ENCODE peak calls at places on chromosomes 4 and X, in seven cellular contexts. One of them, this sample, is unnamed.

GRCh38 chrX:15404712-15405111 is 20.5 kb upstream of the VEGFD start:
- DNase-seq in naive thymus-derived CD8-positive, alpha-beta T cell: no peak
- DNase-seq in retina: no peak
- DNase-seq in HT1080: no peak
- DNase-seq in activated T-helper 1 cell treated with anti-CD3 and anti-CD28 coated beads, Interleukin-2, amount 50 U/mL, for 16 hours: no peak
- DNase-seq in SK-N-DZ: no peak
- DNase-seq in nephron progenitor cell: no peak
- DNase-seq in this sample: no peak

GRCh38 chr4:81565137-81565870 is 93.6 kb upstream of the RASGEF1B start:
- DNase-seq in activated T-helper 1 cell treated with anti-CD3 and anti-CD28 coated beads, Interleukin-2, amount 50 U/mL, for 16 hours: no peak
- DNase-seq in naive thymus-derived CD8-positive, alpha-beta T cell: no peak
- DNase-seq in nephron progenitor cell: peak
- DNase-seq in SK-N-DZ: no peak
- DNase-seq in retina: peak
- DNase-seq in HT1080: no peak
- DNase-seq in this sample: no peak

GRCh38 chr4:164997324-164997723 is 19.9 kb upstream of the TRIM61 start:
- DNase-seq in naive thymus-derived CD8-positive, alpha-beta T cell: no peak
- DNase-seq in SK-N-DZ: no peak
- DNase-seq in HT1080: peak
- DNase-seq in retina: no peak
- DNase-seq in nephron progenitor cell: no peak
- DNase-seq in activated T-helper 1 cell treated with anti-CD3 and anti-CD28 coated beads, Interleukin-2, amount 50 U/mL, for 16 hours: no peak
- DNase-seq in this sample: no peak

GRCh38 chrX:56029188-56029587 is 203.0 kb upstream of the KLF8 start:
- DNase-seq in activated T-helper 1 cell treated with anti-CD3 and anti-CD28 coated beads, Interleukin-2, amount 50 U/mL, for 16 hours: no peak
- DNase-seq in HT1080: no peak
- DNase-seq in naive thymus-derived CD8-positive, alpha-beta T cell: no peak
- DNase-seq in retina: no peak
- DNase-seq in nephron progenitor cell: no peak
- DNase-seq in SK-N-DZ: no peak
- DNase-seq in this sample: no peak

GRCh38 chr4:148632476-148632875 is 190.3 kb upstream of the NR3C2 start:
- DNase-seq in SK-N-DZ: no peak
- DNase-seq in nephron progenitor cell: no peak
- DNase-seq in activated T-helper 1 cell treated with anti-CD3 and anti-CD28 coated beads, Interleukin-2, amount 50 U/mL, for 16 hours: no peak
- DNase-seq in HT1080: peak
- DNase-seq in naive thymus-derived CD8-positive, alpha-beta T cell: no peak
- DNase-seq in retina: no peak
- DNase-seq in this sample: no peak

GRCh38 chrX:7389576-7389975 is 241.6 kb upstream of the PUDP start:
- DNase-seq in activated T-helper 1 cell treated with anti-CD3 and anti-CD28 coated beads, Interleukin-2, amount 50 U/mL, for 16 hours: no peak
- DNase-seq in retina: no peak
- DNase-seq in naive thymus-derived CD8-positive, alpha-beta T cell: no peak
- DNase-seq in HT1080: no peak
- DNase-seq in SK-N-DZ: no peak
- DNase-seq in nephron progenitor cell: no peak
- DNase-seq in this sample: no peak

GRCh38 chr4:5865896-5866599 is 26.8 kb downstream of the CRMP1 start:
- DNase-seq in SK-N-DZ: no peak
- DNase-seq in activated T-helper 1 cell treated with anti-CD3 and anti-CD28 coated beads, Interleukin-2, amount 50 U/mL, for 16 hours: no peak
- DNase-seq in naive thymus-derived CD8-positive, alpha-beta T cell: no peak
- DNase-seq in nephron progenitor cell: no peak
- DNase-seq in HT1080: peak
- DNase-seq in retina: no peak
- DNase-seq in this sample: no peak

GRCh38 chr4:145012841-145013240 is 85.2 kb downstream of the ANAPC10 start:
- DNase-seq in naive thymus-derived CD8-positive, alpha-beta T cell: no peak
- DNase-seq in HT1080: peak
- DNase-seq in activated T-helper 1 cell treated with anti-CD3 and anti-CD28 coated beads, Interleukin-2, amount 50 U/mL, for 16 hours: no peak
- DNase-seq in nephron progenitor cell: no peak
- DNase-seq in retina: no peak
- DNase-seq in SK-N-DZ: no peak
- DNase-seq in this sample: no peak

GRCh38 chr4:129899849-129900248 is 803.9 kb downstream of the C4orf33 start:
- DNase-seq in activated T-helper 1 cell treated with anti-CD3 and anti-CD28 coated beads, Interleukin-2, amount 50 U/mL, for 16 hours: no peak
- DNase-seq in retina: no peak
- DNase-seq in SK-N-DZ: no peak
- DNase-seq in nephron progenitor cell: no peak
- DNase-seq in naive thymus-derived CD8-positive, alpha-beta T cell: no peak
- DNase-seq in HT1080: no peak
- DNase-seq in this sample: no peak

GRCh38 chr4:79576480-79576803 is 168.4 kb upstream of the GK2 start:
- DNase-seq in nephron progenitor cell: peak
- DNase-seq in HT1080: peak
- DNase-seq in activated T-helper 1 cell treated with anti-CD3 and anti-CD28 coated beads, Interleukin-2, amount 50 U/mL, for 16 hours: no peak
- DNase-seq in SK-N-DZ: peak
- DNase-seq in naive thymus-derived CD8-positive, alpha-beta T cell: no peak
- DNase-seq in retina: no peak
- DNase-seq in this sample: no peak

GRCh38 chr4:168694669-168695068 is 197.8 kb downstream of the PALLD start:
- DNase-seq in HT1080: no peak
- DNase-seq in activated T-helper 1 cell treated with anti-CD3 and anti-CD28 coated beads, Interleukin-2, amount 50 U/mL, for 16 hours: no peak
- DNase-seq in naive thymus-derived CD8-positive, alpha-beta T cell: no peak
- DNase-seq in retina: no peak
- DNase-seq in SK-N-DZ: no peak
- DNase-seq in nephron progenitor cell: no peak
- DNase-seq in this sample: no peak

GRCh38 chr4:3430524-3430923 is 11.2 kb upstream of the HGFAC start:
- DNase-seq in retina: no peak
- DNase-seq in activated T-helper 1 cell treated with anti-CD3 and anti-CD28 coated beads, Interleukin-2, amount 50 U/mL, for 16 hours: no peak
- DNase-seq in nephron progenitor cell: no peak
- DNase-seq in naive thymus-derived CD8-positive, alpha-beta T cell: no peak
- DNase-seq in SK-N-DZ: no peak
- DNase-seq in HT1080: no peak
- DNase-seq in this sample: no peak

GRCh38 chr4:16237715-16238114 is 11.4 kb upstream of the TAPT1 start:
- DNase-seq in HT1080: no peak
- DNase-seq in activated T-helper 1 cell treated with anti-CD3 and anti-CD28 coated beads, Interleukin-2, amount 50 U/mL, for 16 hours: no peak
- DNase-seq in nephron progenitor cell: no peak
- DNase-seq in retina: no peak
- DNase-seq in naive thymus-derived CD8-positive, alpha-beta T cell: no peak
- DNase-seq in SK-N-DZ: no peak
- DNase-seq in this sample: no peak

GRCh38 chr4:153488719-153489384 is 22.7 kb downstream of the TMEM131L start:
- DNase-seq in SK-N-DZ: no peak
- DNase-seq in activated T-helper 1 cell treated with anti-CD3 and anti-CD28 coated beads, Interleukin-2, amount 50 U/mL, for 16 hours: no peak
- DNase-seq in retina: no peak
- DNase-seq in HT1080: no peak
- DNase-seq in naive thymus-derived CD8-positive, alpha-beta T cell: no peak
- DNase-seq in nephron progenitor cell: peak
- DNase-seq in this sample: no peak

GRCh38 chr4:146051724-146052396 is 113.2 kb upstream of the ZNF827 start:
- DNase-seq in SK-N-DZ: no peak
- DNase-seq in activated T-helper 1 cell treated with anti-CD3 and anti-CD28 coated beads, Interleukin-2, amount 50 U/mL, for 16 hours: no peak
- DNase-seq in retina: no peak
- DNase-seq in HT1080: peak
- DNase-seq in naive thymus-derived CD8-positive, alpha-beta T cell: no peak
- DNase-seq in nephron progenitor cell: no peak
- DNase-seq in this sample: no peak

GRCh38 chr4:110163327-110164070 is 34.9 kb downstream of the ELOVL6 start:
- DNase-seq in nephron progenitor cell: no peak
- DNase-seq in naive thymus-derived CD8-positive, alpha-beta T cell: no peak
- DNase-seq in activated T-helper 1 cell treated with anti-CD3 and anti-CD28 coated beads, Interleukin-2, amount 50 U/mL, for 16 hours: no peak
- DNase-seq in retina: no peak
- DNase-seq in HT1080: peak
- DNase-seq in SK-N-DZ: no peak
- DNase-seq in this sample: no peak

GRCh38 chrX:119880552-119881437 is 9.2 kb downstream of the NDUFA1 start:
- DNase-seq in naive thymus-derived CD8-positive, alpha-beta T cell: peak
- DNase-seq in SK-N-DZ: peak
- DNase-seq in activated T-helper 1 cell treated with anti-CD3 and anti-CD28 coated beads, Interleukin-2, amount 50 U/mL, for 16 hours: no peak
- DNase-seq in HT1080: peak
- DNase-seq in nephron progenitor cell: peak
- DNase-seq in retina: peak
- DNase-seq in this sample: peak

GRCh38 chr4:3640587-3640962 is 108.4 kb upstream of the LRPAP1 start:
- DNase-seq in HT1080: peak
- DNase-seq in nephron progenitor cell: no peak
- DNase-seq in retina: no peak
- DNase-seq in activated T-helper 1 cell treated with anti-CD3 and anti-CD28 coated beads, Interleukin-2, amount 50 U/mL, for 16 hours: no peak
- DNase-seq in SK-N-DZ: no peak
- DNase-seq in naive thymus-derived CD8-positive, alpha-beta T cell: no peak
- DNase-seq in this sample: no peak

GRCh38 chrX:21865436-21865835 is 9.6 kb downstream of the YY2 start:
- DNase-seq in SK-N-DZ: no peak
- DNase-seq in activated T-helper 1 cell treated with anti-CD3 and anti-CD28 coated beads, Interleukin-2, amount 50 U/mL, for 16 hours: no peak
- DNase-seq in HT1080: no peak
- DNase-seq in naive thymus-derived CD8-positive, alpha-beta T cell: no peak
- DNase-seq in nephron progenitor cell: no peak
- DNase-seq in retina: no peak
- DNase-seq in this sample: no peak

GRCh38 chr4:174318829-174319764 is 35.4 kb downstream of the CEP44 start:
- DNase-seq in naive thymus-derived CD8-positive, alpha-beta T cell: peak
- DNase-seq in SK-N-DZ: peak
- DNase-seq in HT1080: peak
- DNase-seq in activated T-helper 1 cell treated with anti-CD3 and anti-CD28 coated beads, Interleukin-2, amount 50 U/mL, for 16 hours: no peak
- DNase-seq in retina: no peak
- DNase-seq in nephron progenitor cell: no peak
- DNase-seq in this sample: no peak

GRCh38 chrX:42975906-42976305 is 197.9 kb upstream of the PPP1R2C start:
- DNase-seq in nephron progenitor cell: no peak
- DNase-seq in SK-N-DZ: no peak
- DNase-seq in HT1080: no peak
- DNase-seq in retina: no peak
- DNase-seq in activated T-helper 1 cell treated with anti-CD3 and anti-CD28 coated beads, Interleukin-2, amount 50 U/mL, for 16 hours: no peak
- DNase-seq in naive thymus-derived CD8-positive, alpha-beta T cell: no peak
- DNase-seq in this sample: no peak

GRCh38 chr4:610411-611261 is 14.7 kb upstream of the PDE6B start:
- DNase-seq in naive thymus-derived CD8-positive, alpha-beta T cell: no peak
- DNase-seq in SK-N-DZ: no peak
- DNase-seq in retina: no peak
- DNase-seq in activated T-helper 1 cell treated with anti-CD3 and anti-CD28 coated beads, Interleukin-2, amount 50 U/mL, for 16 hours: no peak
- DNase-seq in nephron progenitor cell: no peak
- DNase-seq in HT1080: peak
- DNase-seq in this sample: no peak

GRCh38 chr4:69896530-69897116 is 34.2 kb upstream of the CSN1S1 start:
- DNase-seq in retina: no peak
- DNase-seq in nephron progenitor cell: no peak
- DNase-seq in HT1080: no peak
- DNase-seq in activated T-helper 1 cell treated with anti-CD3 and anti-CD28 coated beads, Interleukin-2, amount 50 U/mL, for 16 hours: no peak
- DNase-seq in SK-N-DZ: no peak
- DNase-seq in naive thymus-derived CD8-positive, alpha-beta T cell: no peak
- DNase-seq in this sample: no peak

GRCh38 chr4:23827971-23828680 is 61.7 kb downstream of the PPARGC1A start:
- DNase-seq in SK-N-DZ: no peak
- DNase-seq in naive thymus-derived CD8-positive, alpha-beta T cell: no peak
- DNase-seq in nephron progenitor cell: no peak
- DNase-seq in activated T-helper 1 cell treated with anti-CD3 and anti-CD28 coated beads, Interleukin-2, amount 50 U/mL, for 16 hours: no peak
- DNase-seq in retina: no peak
- DNase-seq in HT1080: no peak
- DNase-seq in this sample: no peak

GRCh38 chrX:111410451-111410850 is 1.5 kb downstream of the DCX start:
- DNase-seq in naive thymus-derived CD8-positive, alpha-beta T cell: no peak
- DNase-seq in retina: no peak
- DNase-seq in activated T-helper 1 cell treated with anti-CD3 and anti-CD28 coated beads, Interleukin-2, amount 50 U/mL, for 16 hours: no peak
- DNase-seq in nephron progenitor cell: no peak
- DNase-seq in SK-N-DZ: peak
- DNase-seq in HT1080: no peak
- DNase-seq in this sample: no peak

GRCh38 chrX:156008915-156009314 is 11.4 kb downstream of the IL9R start:
- DNase-seq in naive thymus-derived CD8-positive, alpha-beta T cell: no peak
- DNase-seq in SK-N-DZ: no peak
- DNase-seq in nephron progenitor cell: no peak
- DNase-seq in HT1080: no peak
- DNase-seq in activated T-helper 1 cell treated with anti-CD3 and anti-CD28 coated beads, Interleukin-2, amount 50 U/mL, for 16 hours: no peak
- DNase-seq in retina: no peak
- DNase-seq in this sample: no peak

GRCh38 chr4:174198396-174199179 is 84.9 kb downstream of the FBXO8 start:
- DNase-seq in naive thymus-derived CD8-positive, alpha-beta T cell: no peak
- DNase-seq in activated T-helper 1 cell treated with anti-CD3 and anti-CD28 coated beads, Interleukin-2, amount 50 U/mL, for 16 hours: no peak
- DNase-seq in retina: no peak
- DNase-seq in SK-N-DZ: peak
- DNase-seq in HT1080: peak
- DNase-seq in nephron progenitor cell: no peak
- DNase-seq in this sample: no peak